ENCODE peak calls at places on chromosomes 3 and 15, in four cellular contexts. A is hypothalamus; G is small intestine; O is activated CD4-positive, alpha-beta T cell treated with anti-CD3 and anti-CD28 coated beads for 48 hours. I is an unnamed sample.

GRCh38 chr3:50786631-50787030 is 111.9 kb downstream of the DOCK3 start:
- DNase-seq in O (no peak), A (no peak), G (no peak), I (no peak)

GRCh38 chr3:54863366-54863765 is 64.5 kb downstream of the LRTM1 start:
- DNase-seq in O (no peak), G (no peak), A (no peak), I (no peak)

GRCh38 chr3:60579734-60580133 is 671.5 kb downstream of the FHIT start:
- DNase-seq in G (no peak), O (no peak), A (no peak), I (no peak)

GRCh38 chr3:50192124-50192523 is 714 bp downstream of the GNAT1 start:
- DNase-seq in G (no peak), O (no peak), A (no peak), I (no peak)

GRCh38 chr15:41892621-41893421 is 1.0 kb downstream of the SPTBN5 start:
- DNase-seq in A (no peak), G (peak; percentile 57), O (no peak), I (no peak)

GRCh38 chr15:92623435-92623834 is 32.1 kb downstream of the FAM174B start:
- DNase-seq in O (no peak), G (peak; percentile 16), A (no peak), I (no peak)

GRCh38 chr3:32384938-32385337 is 6.7 kb upstream of the CMTM7 start:
- DNase-seq in A (no peak), O (no peak), G (no peak), I (no peak)

GRCh38 chr15:51374131-51374530 is 32.7 kb downstream of the GLDN start:
- DNase-seq in A (no peak), G (no peak), O (no peak), I (no peak)

GRCh38 chr15:34085746-34086145 is 15.9 kb downstream of the EMC7 start:
- DNase-seq in O (no peak), A (no peak), G (no peak), I (no peak)

GRCh38 chr3:170137971-170138370 is 43.6 kb downstream of the PHC3 start:
- DNase-seq in O (no peak), A (no peak), G (no peak), I (no peak)

GRCh38 chr3:13648060-13648743 is 99.3 kb downstream of the FBLN2 start:
- DNase-seq in O (peak; percentile 87), A (peak; percentile 61), G (peak; percentile 67), I (peak; percentile 94)

GRCh38 chr3:196397941-196398340 is 34.3 kb downstream of the UBXN7 start:
- DNase-seq in O (no peak), A (no peak), G (no peak), I (no peak)

GRCh38 chr3:179330438-179330837 is 7.6 kb downstream of the ZNF639 start:
- DNase-seq in G (no peak), A (no peak), O (no peak), I (no peak)

GRCh38 chr3:194424373-194424772 is 25.3 kb upstream of the GP5 start:
- DNase-seq in O (no peak), G (no peak), A (no peak), I (no peak)

I was measured in neural crest cell.